ENCODE peak calls at places on chromosomes 3 and 15, in eight cellular contexts. N is fibroblast of pulmonary artery, X is SJSA1, T is aorta, W is hepatocyte, R is upper lobe of right lung, E is cardiac muscle cell, H is adrenal gland. S is an unnamed sample.

GRCh38 chr15:46251873-46252272 is 617.0 kb downstream of the SQOR start:
- DNase-seq in N (no peak), X (no peak), T (no peak), W (no peak), R (no peak), E (no peak), H (no peak), S (no peak)

GRCh38 chr3:157441102-157441622 is 4.5 kb downstream of the PTX3 start:
- DNase-seq in N (no peak), X (no peak), T (no peak), W (no peak), R (no peak), E (peak), H (no peak), S (peak)

GRCh38 chr3:42906905-42907183 is 902 bp downstream of the ZNF662 start:
- DNase-seq in N (no peak), X (no peak), T (no peak), W (no peak), R (no peak), E (no peak), H (no peak), S (no peak)

GRCh38 chr3:131477813-131478212 is 25.0 kb downstream of the MRPL3 start:
- DNase-seq in N (no peak), X (no peak), T (no peak), W (no peak), R (no peak), E (no peak), H (no peak), S (no peak)

GRCh38 chr3:125280966-125281365 is 68.4 kb upstream of the SLC12A8 start:
- DNase-seq in N (peak), X (no peak), T (no peak), W (no peak), R (no peak), E (peak), H (no peak), S (peak)

GRCh38 chr15:66880380-66881155 is 178.5 kb downstream of the SMAD6 start:
- DNase-seq in N (no peak), X (no peak), T (no peak), W (no peak), R (no peak), E (no peak), H (no peak), S (no peak)

GRCh38 chr3:107524214-107525100 is 1.7 kb downstream of the BBX start:
- DNase-seq in N (peak), X (peak), T (peak), W (peak), R (peak), E (peak), H (peak), S (peak)

GRCh38 chr3:4736284-4736861 is 242.9 kb upstream of the BHLHE40 start:
- DNase-seq in N (peak), X (no peak), T (no peak), W (peak), R (peak), E (peak), H (no peak), S (peak)

GRCh38 chr3:31858439-31858838 is 122.6 kb downstream of the OSBPL10 start:
- DNase-seq in N (no peak), X (no peak), T (no peak), W (no peak), R (no peak), E (no peak), H (no peak), S (no peak)

GRCh38 chr3:53998980-53999379 is 107.3 kb upstream of the SELENOK start:
- DNase-seq in N (no peak), X (no peak), T (no peak), W (no peak), R (no peak), E (no peak), H (no peak), S (no peak)

GRCh38 chr3:156818890-156819289 is 7.3 kb upstream of the LEKR1 start:
- DNase-seq in N (peak), X (peak), T (no peak), W (peak), R (no peak), E (peak), H (no peak), S (peak)

GRCh38 chr3:112059497-112059896 is 25.0 kb downstream of the TMPRSS7 start:
- DNase-seq in N (no peak), X (no peak), T (no peak), W (no peak), R (no peak), E (no peak), H (no peak), S (no peak)

GRCh38 chr15:57551717-57552677 is 39.7 kb upstream of the MYZAP start:
- DNase-seq in N (peak), X (peak), T (no peak), W (peak), R (no peak), E (peak), H (no peak), S (peak)

GRCh38 chr3:11385908-11386307 is 113.7 kb downstream of the ATG7 start:
- DNase-seq in N (peak), X (peak), T (peak), W (no peak), R (no peak), E (peak), H (no peak), S (peak)

GRCh38 chr3:79473993-79474392 is 293.8 kb downstream of the ROBO1 start:
- DNase-seq in N (no peak), X (no peak), T (no peak), W (no peak), R (no peak), E (no peak), H (no peak), S (no peak)

GRCh38 chr3:184559336-184559735 is 2.2 kb upstream of the EPHB3 start:
- DNase-seq in N (no peak), X (no peak), T (peak), W (no peak), R (peak), E (no peak), H (no peak), S (no peak)

GRCh38 chr3:47870156-47870555 is 67.2 kb downstream of the DHX30 start:
- DNase-seq in N (no peak), X (no peak), T (no peak), W (no peak), R (no peak), E (no peak), H (no peak), S (no peak)

GRCh38 chr3:52061116-52061910 is 4.9 kb upstream of the DUSP7 start:
- DNase-seq in N (no peak), X (no peak), T (no peak), W (no peak), R (no peak), E (no peak), H (no peak), S (no peak)

GRCh38 chr15:97747342-97747741 is 213.2 kb upstream of the ARRDC4 start:
- DNase-seq in N (no peak), X (no peak), T (no peak), W (no peak), R (no peak), E (no peak), H (no peak), S (no peak)

GRCh38 chr15:25093455-25094029 is 138.8 kb downstream of the SNRPN start:
- DNase-seq in N (no peak), X (no peak), T (no peak), W (no peak), R (no peak), E (no peak), H (no peak), S (no peak)

GRCh38 chr3:146839727-146840126 is 234.6 kb upstream of the PLSCR5 start:
- DNase-seq in N (no peak), X (no peak), T (no peak), W (no peak), R (no peak), E (no peak), H (no peak), S (no peak)

GRCh38 chr3:189001559-189001958 is 170.2 kb upstream of the TPRG1 start:
- DNase-seq in N (peak), X (no peak), T (no peak), W (no peak), R (no peak), E (peak), H (no peak), S (peak)

GRCh38 chr15:80403712-80404056 is 498 bp upstream of the ARNT2 start:
- DNase-seq in N (no peak), X (no peak), T (peak), W (peak), R (peak), E (no peak), H (no peak), S (no peak)

GRCh38 chr3:20043825-20044224 is 3.6 kb downstream of the KAT2B start:
- DNase-seq in N (no peak), X (no peak), T (no peak), W (no peak), R (no peak), E (no peak), H (no peak), S (no peak)

GRCh38 chr15:38597221-38597800 is 32.7 kb upstream of the RASGRP1 start:
- DNase-seq in N (no peak), X (no peak), T (no peak), W (no peak), R (no peak), E (no peak), H (no peak), S (no peak)

GRCh38 chr15:45186771-45187577 is 792 bp downstream of the SHF start:
- DNase-seq in N (no peak), X (no peak), T (peak), W (no peak), R (no peak), E (no peak), H (peak), S (no peak)

GRCh38 chr15:45469027-45469426 is 53.5 kb downstream of the SLC30A4 start:
- DNase-seq in N (no peak), X (no peak), T (no peak), W (no peak), R (no peak), E (no peak), H (no peak), S (no peak)

GRCh38 chr15:25947336-25948080 is 84.4 kb upstream of the ATP10A start:
- DNase-seq in N (no peak), X (peak), T (no peak), W (peak), R (no peak), E (no peak), H (no peak), S (peak)

GRCh38 chr15:49865925-49866757 is 245.3 kb downstream of the DTWD1 start:
- DNase-seq in N (no peak), X (peak), T (no peak), W (no peak), R (no peak), E (no peak), H (no peak), S (no peak)

GRCh38 chr3:76585794-76586392 is 454.0 kb upstream of the ROBO2 start:
- DNase-seq in N (peak), X (no peak), T (no peak), W (peak), R (no peak), E (peak), H (no peak), S (peak)

GRCh38 chr3:51891242-51892039 is 11.7 kb downstream of the IQCF1 start:
- DNase-seq in N (no peak), X (no peak), T (no peak), W (no peak), R (no peak), E (no peak), H (no peak), S (no peak)

GRCh38 chr3:142509079-142509478 is 61.2 kb upstream of the XRN1 start:
- DNase-seq in N (no peak), X (no peak), T (no peak), W (no peak), R (no peak), E (no peak), H (no peak), S (no peak)

GRCh38 chr15:79474252-79474651 is 42.1 kb downstream of the MINAR1 start:
- DNase-seq in N (peak), X (no peak), T (no peak), W (no peak), R (no peak), E (peak), H (no peak), S (peak)

GRCh38 chr3:195041871-195042740 is 228.9 kb downstream of the XXYLT1 start:
- DNase-seq in N (no peak), X (no peak), T (no peak), W (no peak), R (peak), E (no peak), H (no peak), S (no peak)

GRCh38 chr3:195044411-195044810 is 226.5 kb downstream of the XXYLT1 start:
- DNase-seq in N (no peak), X (no peak), T (no peak), W (no peak), R (peak), E (no peak), H (no peak), S (no peak)

GRCh38 chr3:195042741-195043611 is 228.0 kb downstream of the XXYLT1 start:
- DNase-seq in N (no peak), X (no peak), T (no peak), W (peak), R (peak), E (peak), H (no peak), S (no peak)

GRCh38 chr3:195045481-195045880 is 225.5 kb downstream of the XXYLT1 start:
- DNase-seq in N (no peak), X (no peak), T (no peak), W (no peak), R (peak), E (no peak), H (no peak), S (no peak)

DNA sequence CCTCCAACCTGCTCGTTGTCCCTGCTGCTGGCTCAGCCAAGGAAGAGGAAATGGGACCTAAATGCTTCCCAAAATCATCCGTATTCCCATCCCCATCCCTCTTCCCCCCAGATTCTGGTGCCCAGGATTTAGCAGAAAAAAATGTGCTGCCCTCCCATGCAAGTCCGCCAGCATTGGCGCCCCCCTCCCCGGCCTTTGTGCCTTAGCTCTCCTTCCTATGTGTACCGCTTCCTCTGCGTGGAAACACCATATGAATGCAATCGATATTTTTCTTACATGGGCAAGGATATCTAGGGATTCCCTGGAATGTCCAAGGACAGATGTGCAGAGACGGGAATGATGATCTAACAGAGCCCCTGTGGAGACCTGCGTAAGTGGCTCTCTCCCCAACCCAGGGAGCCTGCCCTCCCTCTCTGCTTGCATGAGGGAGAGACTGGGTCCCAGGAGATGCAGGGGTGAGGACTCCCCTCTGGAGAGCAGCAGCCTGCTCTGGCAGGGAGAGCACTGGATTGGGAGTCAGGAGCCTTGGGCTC is 227.3 kb downstream of the XXYLT1 start:
- DNase-seq in N (no peak), X (no peak), T (no peak), W (no peak), R (peak), E (no peak), H (no peak), S (no peak)
- H3K4me3 ChIP-seq in N (no peak), X (no peak), T (no peak), W (no peak), R (no peak), E (no peak), H (no peak), S (no peak)

DNA sequence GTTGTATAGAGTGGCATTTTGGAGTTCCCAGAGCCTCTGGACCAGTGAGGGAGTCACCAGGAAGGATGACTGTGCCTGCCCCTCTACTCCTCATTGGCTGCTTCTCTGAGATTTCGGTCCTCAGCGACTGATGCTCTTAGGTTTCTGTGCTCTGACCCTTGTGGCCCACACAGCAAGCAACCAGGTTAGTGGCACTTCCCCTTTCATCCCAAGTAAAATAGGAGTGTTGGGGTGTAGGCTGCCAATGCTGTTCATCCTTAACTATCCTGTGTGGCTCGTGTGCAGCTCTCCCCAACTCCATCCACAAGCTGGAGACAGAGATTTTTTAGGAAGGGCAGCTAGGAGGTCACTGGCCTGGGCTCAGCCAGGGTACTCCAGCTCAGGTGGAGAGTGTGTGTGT is 21.3 kb downstream of the PRR23A start:
- DNase-seq in N (no peak), X (no peak), T (no peak), W (no peak), R (no peak), E (no peak), H (no peak), S (no peak)
- H3K4me3 ChIP-seq in N (no peak), X (no peak), T (no peak), W (no peak), R (no peak), E (no peak), H (no peak), S (no peak)

DNA sequence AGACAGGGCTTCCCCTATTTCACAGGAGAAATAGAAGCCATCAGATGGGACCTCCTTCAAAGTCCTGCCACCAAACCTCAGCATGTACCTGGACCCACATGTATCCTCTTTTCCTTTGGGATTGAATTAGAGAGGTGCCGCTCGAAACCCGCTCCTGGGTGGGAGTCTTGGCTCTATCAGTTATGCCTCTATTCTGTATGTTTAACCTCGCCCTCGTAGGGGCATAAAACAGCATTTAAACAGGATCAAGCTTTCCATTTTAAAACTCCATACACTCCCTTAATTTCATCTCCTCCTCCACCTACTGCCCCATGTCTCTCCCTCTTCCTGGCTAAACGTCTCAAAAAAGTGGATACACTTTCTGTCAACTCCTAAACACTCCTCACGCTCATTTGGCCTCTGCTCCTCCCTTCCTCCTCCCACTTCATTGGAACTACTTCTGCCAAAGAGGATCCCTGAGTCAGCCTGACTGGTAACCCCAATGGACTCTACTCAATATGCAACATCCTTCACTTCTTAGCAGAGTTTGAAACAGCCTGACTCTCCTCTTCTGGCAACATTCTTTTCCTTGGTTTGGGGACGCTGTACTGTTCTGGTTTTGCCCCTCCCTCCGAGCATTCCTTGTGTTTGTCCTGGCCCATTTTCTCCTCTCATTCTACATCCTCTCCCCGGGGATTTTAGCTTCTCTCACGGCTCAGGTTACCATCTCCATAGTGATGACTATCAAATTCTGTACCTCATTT is 23.0 kb upstream of the MUC20 start:
- DNase-seq in N (peak), X (peak), T (peak), W (no peak), R (no peak), E (peak), H (no peak), S (peak)
- H3K4me3 ChIP-seq in N (no peak), X (no peak), T (no peak), W (no peak), R (no peak), E (no peak), H (no peak), S (no peak)

GRCh38 chr3:57592306-57592705 is 4.8 kb downstream of the ARF4 start:
- DNase-seq in N (no peak), X (no peak), T (no peak), W (no peak), R (no peak), E (no peak), H (no peak), S (no peak)

GRCh38 chr3:57596495-57597239 is 477 bp downstream of the ARF4 start:
- DNase-seq in N (peak), X (peak), T (peak), W (peak), R (peak), E (peak), H (peak), S (peak)

GRCh38 chr3:57594576-57594975 is 2.6 kb downstream of the ARF4 start:
- DNase-seq in N (no peak), X (no peak), T (no peak), W (no peak), R (no peak), E (no peak), H (no peak), S (no peak)

GRCh38 chr3:57597240-57597972 is at the start of gene ARF4:
- DNase-seq in N (peak), X (peak), T (peak), W (peak), R (peak), E (peak), H (peak), S (peak)

DNA sequence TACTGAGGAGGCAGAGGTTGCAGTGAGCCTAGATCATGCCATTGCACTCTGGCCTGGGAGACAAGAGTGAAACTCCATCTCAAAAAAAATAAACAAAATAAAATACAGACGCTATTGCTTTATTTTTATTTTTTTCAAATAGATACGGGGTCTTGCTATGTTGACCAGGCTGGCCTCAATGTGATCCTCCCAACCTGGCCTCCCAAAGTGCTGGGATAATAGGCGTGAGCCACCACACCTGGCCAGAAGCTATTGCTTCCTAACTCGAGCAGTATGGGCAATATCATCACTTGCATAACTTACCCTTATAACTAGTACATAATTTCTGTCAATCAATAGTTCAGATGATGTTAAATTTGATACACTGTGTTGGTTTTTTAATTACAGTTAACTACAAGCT is 3.0 kb downstream of the ARF4 start:
- DNase-seq in N (no peak), X (no peak), T (no peak), W (no peak), R (no peak), E (no peak), H (no peak), S (no peak)
- H3K4me3 ChIP-seq in N (peak), X (no peak), T (peak), W (peak), R (peak), E (no peak), H (no peak), S (peak)

DNA sequence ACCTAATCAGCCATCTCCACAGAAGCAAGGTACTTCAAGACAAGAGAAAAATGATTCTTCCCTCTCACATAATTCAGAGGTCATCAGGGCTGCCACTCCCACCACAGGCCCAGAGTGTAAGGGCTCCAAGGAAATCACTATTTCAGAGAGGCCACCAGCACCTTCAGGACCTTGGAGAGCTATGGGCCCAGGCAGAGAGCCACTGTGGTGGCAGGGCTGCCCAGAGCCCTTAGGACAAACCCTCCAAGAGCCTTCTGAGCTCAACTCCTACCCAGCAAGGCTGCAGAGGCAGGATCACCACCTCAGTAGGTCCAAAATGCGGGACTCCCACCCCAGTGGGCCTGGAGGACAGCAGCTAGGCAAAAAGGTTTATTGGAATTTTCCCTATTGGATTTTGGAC is 17.9 kb upstream of the FAN1 start:
- DNase-seq in N (peak), X (no peak), T (no peak), W (peak), R (no peak), E (peak), H (no peak), S (peak)
- H3K4me3 ChIP-seq in N (no peak), X (no peak), T (no peak), W (no peak), R (no peak), E (no peak), H (no peak), S (no peak)